ENCODE peak calls at places on chromosome 2, in nine cellular contexts. L, N, T, S, I, X, Q, F and D are unnamed samples.

GRCh38 chr2:32289165-32290054 is 11.7 kb downstream of the YIPF4 start:
- DNase-seq in L (peak), N (peak), T (no peak), S (no peak), I (peak), X (peak), Q (no peak), F (no peak), D (no peak)

GRCh38 chr2:39618736-39619135 is 47.0 kb upstream of the TMEM178A start:
- DNase-seq in L (no peak), N (no peak), T (no peak), S (no peak), I (no peak), X (no peak), Q (no peak), F (no peak), D (no peak)

GRCh38 chr2:10014418-10015190 is 28.7 kb upstream of the KLF11 start:
- DNase-seq in L (no peak), N (no peak), T (no peak), S (no peak), I (no peak), X (peak), Q (no peak), F (no peak), D (no peak)

GRCh38 chr2:170180031-170180566 is 2.2 kb downstream of the MYO3B start:
- DNase-seq in L (no peak), N (no peak), T (no peak), S (no peak), I (no peak), X (peak), Q (no peak), F (no peak), D (no peak)

GRCh38 chr2:31992934-31993333 is 17.9 kb downstream of the MEMO1 start:
- DNase-seq in L (no peak), N (no peak), T (no peak), S (no peak), I (no peak), X (no peak), Q (no peak), F (no peak), D (no peak)

GRCh38 chr2:215698566-215698965 is 262.7 kb upstream of the FN1 start:
- DNase-seq in L (peak), N (peak), T (no peak), S (no peak), I (no peak), X (no peak), Q (no peak), F (no peak), D (no peak)

GRCh38 chr2:110146183-110146944 is 30.7 kb upstream of the MALL start:
- DNase-seq in L (no peak), N (no peak), T (no peak), S (no peak), I (no peak), X (no peak), Q (no peak), F (no peak), D (no peak)

GRCh38 chr2:233061007-233061590 is 957 bp downstream of the INPP5D start:
- DNase-seq in L (no peak), N (no peak), T (peak), S (no peak), I (no peak), X (no peak), Q (no peak), F (no peak), D (peak)

DNA sequence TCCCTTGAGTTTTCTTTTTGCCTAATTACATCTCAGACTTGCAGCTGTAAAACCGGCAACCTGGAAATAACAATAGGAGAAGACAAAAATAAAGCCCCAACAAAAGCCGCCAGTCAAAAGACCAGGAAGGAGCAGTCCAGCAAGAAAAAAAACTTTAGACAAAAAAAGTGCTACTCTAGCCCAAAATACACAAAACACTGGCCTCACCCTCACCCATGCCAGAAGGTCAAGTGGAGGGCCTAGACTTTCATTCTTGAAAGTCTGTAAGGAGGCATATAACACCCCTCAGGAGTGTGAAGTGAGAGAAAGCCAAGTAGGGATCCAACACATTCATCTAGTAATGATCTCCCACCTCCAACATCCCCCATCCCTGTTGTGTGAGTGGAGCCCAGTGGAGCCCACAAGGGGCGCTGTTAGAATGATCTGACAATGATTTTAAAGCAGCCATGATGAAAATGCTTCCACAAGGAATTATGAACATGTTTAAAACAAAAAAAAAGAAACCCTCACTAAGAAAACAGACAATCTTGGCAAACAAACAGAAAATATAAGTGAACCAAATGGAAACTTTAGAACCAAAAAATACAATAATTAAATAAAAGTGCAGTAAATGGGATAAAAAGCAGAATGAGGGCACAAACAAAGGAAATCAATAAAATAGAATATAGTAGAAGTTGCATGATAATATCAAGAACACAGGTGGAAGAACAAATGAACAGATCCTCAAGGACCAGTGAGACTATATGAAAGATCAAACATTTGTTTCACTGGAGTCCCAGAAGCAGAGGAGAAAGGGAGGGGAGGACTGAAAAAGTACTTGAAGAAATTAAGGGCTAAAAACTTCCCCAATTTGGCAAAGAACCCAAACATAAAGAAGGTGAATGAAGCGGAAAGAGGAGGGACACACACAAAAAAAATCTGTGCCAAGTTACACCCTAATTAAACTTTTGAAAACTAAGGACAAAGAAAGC is 23.9 kb downstream of the SESTD1 start:
- DNase-seq in L (no peak), N (no peak), T (no peak), S (no peak), I (no peak), X (no peak), Q (no peak), F (no peak), D (no peak)
- TF ChIP-seq CTCF in L (no peak), N (no peak), T (no peak), S (peak), I (peak), X (peak), Q (peak), F (no peak), D (no peak)

DNA sequence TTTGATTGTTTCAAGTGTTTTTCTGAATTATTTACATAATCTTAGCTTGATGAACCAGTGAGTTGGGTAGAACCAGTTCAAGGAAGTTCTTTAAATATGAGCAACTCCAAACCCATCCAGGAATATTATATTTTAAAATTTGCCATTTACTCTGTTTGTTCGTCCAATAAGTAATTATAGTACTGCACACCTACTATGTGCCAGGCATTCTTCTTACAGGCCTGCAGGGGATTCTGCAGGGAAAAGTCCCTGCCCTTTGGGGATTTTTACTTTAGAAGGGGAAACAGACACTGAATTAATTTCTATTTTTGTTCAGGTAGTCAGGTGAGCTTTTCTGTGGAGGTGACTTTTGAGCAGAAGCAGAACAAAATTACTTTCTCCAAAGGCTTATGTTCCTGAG is 146.9 kb downstream of the DOCK10 start:
- DNase-seq in L (no peak), N (no peak), T (no peak), S (no peak), I (no peak), X (no peak), Q (no peak), F (no peak), D (no peak)
- TF ChIP-seq CTCF in L (no peak), N (no peak), T (no peak), S (no peak), I (no peak), X (no peak), Q (no peak), F (no peak), D (no peak)

DNA sequence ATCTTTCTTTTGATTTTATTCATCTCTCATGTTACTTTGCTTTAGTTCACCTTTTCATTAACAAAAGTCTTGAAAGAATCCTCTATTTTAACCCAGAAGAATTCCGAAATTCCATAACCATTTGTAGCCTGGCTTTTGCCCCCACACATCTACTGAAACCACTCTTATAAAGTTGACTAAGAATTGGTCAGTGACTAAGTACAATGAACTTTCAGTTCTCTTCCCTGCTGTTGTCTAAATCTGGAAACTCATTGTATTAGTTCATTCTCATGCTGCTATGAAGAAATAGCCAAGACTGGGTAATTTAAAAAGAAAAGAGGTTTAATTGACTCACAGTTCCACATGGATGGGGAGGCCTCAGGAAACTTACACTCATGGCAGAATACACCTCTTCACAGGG is 49.9 kb upstream of the PNPT1 start:
- DNase-seq in L (peak), N (peak), T (no peak), S (no peak), I (no peak), X (peak), Q (no peak), F (no peak), D (no peak)
- TF ChIP-seq CTCF in L (no peak), N (no peak), T (no peak), S (no peak), I (no peak), X (no peak), Q (no peak), F (no peak), D (no peak)

GRCh38 chr2:219327719-219328118 is 4.8 kb downstream of the RESP18 start:
- DNase-seq in L (no peak), N (no peak), T (no peak), S (no peak), I (no peak), X (no peak), Q (no peak), F (no peak), D (no peak)
- TF ChIP-seq CTCF in L (no peak), N (no peak), T (no peak), S (no peak), I (no peak), X (no peak), Q (no peak), F (no peak), D (no peak)